ENCODE peak calls at places on chromosomes 13 and 19, in seven cellular contexts. P is neuronal stem cell; T is neural crest cell; V is H1; G is stimulated activated CD8-positive, alpha-beta memory T cell treated with anti-CD3 and anti-CD28 coated beads, Interleukin-2, amount 100 ng/mL, for 1 hour; C is endothelial cell; K is activated CD8-positive, alpha-beta memory T cell treated with anti-CD3 and anti-CD28 coated beads for 1 hour. B is an unnamed sample.
A peak's percentile ranks its signal among the peaks of the same experiment; 100 is the strongest.

GRCh38 chr13:23344923-23345322 is 88.6 kb downstream of the SACS start:
- DNase-seq in P (no peak), T (no peak), V (no peak), G (no peak), C (no peak), K (no peak), B (no peak)

GRCh38 chr19:1967087-1967608 is 26.2 kb downstream of the CSNK1G2 start:
- DNase-seq in P (no peak), T (no peak), V (no peak), G (no peak), C (no peak), K (peak; percentile 15), B (no peak)

GRCh38 chr13:105972811-105973590 is 562.5 kb downstream of the EFNB2 start:
- DNase-seq in P (no peak), T (no peak), V (no peak), G (no peak), C (no peak), K (no peak), B (no peak)

GRCh38 chr19:39843919-39844793 is 2.0 kb downstream of the FBL start:
- DNase-seq in P (no peak), T (no peak), V (no peak), G (no peak), C (peak; percentile 36), K (no peak), B (no peak)

GRCh38 chr19:31338069-31338767 is 11.0 kb downstream of the TSHZ3 start:
- DNase-seq in P (no peak), T (peak; percentile 48), V (peak; percentile 75), G (no peak), C (peak; percentile 68), K (no peak), B (no peak)

GRCh38 chr19:47032171-47032811 is 12.7 kb downstream of the NPAS1 start:
- DNase-seq in P (no peak), T (no peak), V (peak; percentile 90), G (peak; percentile 33), C (peak; percentile 64), K (no peak), B (no peak)

GRCh38 chr13:94657167-94657566 is 55.2 kb downstream of the SOX21 start:
- DNase-seq in P (no peak), T (no peak), V (no peak), G (no peak), C (no peak), K (no peak), B (no peak)

GRCh38 chr13:24614306-24615080 is 65.7 kb upstream of the ATP12A start:
- DNase-seq in P (no peak), T (no peak), V (no peak), G (no peak), C (no peak), K (no peak), B (no peak)

GRCh38 chr13:53042897-53043296 is 14.3 kb downstream of the OLFM4 start:
- DNase-seq in P (no peak), T (no peak), V (no peak), G (no peak), C (no peak), K (no peak), B (no peak)

GRCh38 chr13:96072392-96072791 is 17.5 kb upstream of the HS6ST3 start:
- DNase-seq in P (no peak), T (no peak), V (no peak), G (no peak), C (no peak), K (no peak), B (no peak)

GRCh38 chr13:112761701-112762689 is 72.2 kb downstream of the ATP11A start:
- DNase-seq in P (no peak), T (no peak), V (no peak), G (no peak), C (no peak), K (no peak), B (no peak)

GRCh38 chr19:5165697-5166019 is 175.0 kb downstream of the PTPRS start:
- DNase-seq in P (no peak), T (no peak), V (no peak), G (no peak), C (no peak), K (no peak), B (no peak)

GRCh38 chr13:50634339-50634738 is 209.2 kb downstream of the DLEU7 start:
- DNase-seq in P (no peak), T (no peak), V (no peak), G (no peak), C (no peak), K (no peak), B (no peak)

GRCh38 chr19:6610934-6611370 is 20.0 kb upstream of the CD70 start:
- DNase-seq in P (no peak), T (no peak), V (no peak), G (no peak), C (no peak), K (no peak), B (no peak)

GRCh38 chr19:1651548-1652394 is 644 bp downstream of the TCF3 start:
- DNase-seq in P (peak; percentile 42), T (no peak), V (no peak), G (no peak), C (peak; percentile 33), K (no peak), B (peak; percentile 52)

GRCh38 chr19:2345794-2346663 is 14.0 kb upstream of the TMPRSS9 start:
- DNase-seq in P (no peak), T (no peak), V (no peak), G (no peak), C (no peak), K (no peak), B (no peak)

GRCh38 chr13:111239754-111240670 is 80.4 kb upstream of the TEX29 start:
- DNase-seq in P (no peak), T (no peak), V (peak; percentile 29), G (no peak), C (no peak), K (no peak), B (no peak)

GRCh38 chr13:25783480-25784081 is 268.2 kb downstream of the SHISA2 start:
- DNase-seq in P (no peak), T (no peak), V (no peak), G (no peak), C (no peak), K (no peak), B (no peak)

GRCh38 chr13:79211377-79211776 is 194.7 kb downstream of the RBM26 start:
- DNase-seq in P (no peak), T (no peak), V (no peak), G (no peak), C (no peak), K (no peak), B (no peak)

GRCh38 chr13:21458457-21458815 is 667 bp downstream of the ZDHHC20 start:
- DNase-seq in P (no peak), T (peak; percentile 12), V (peak; percentile 62), G (peak; percentile 7), C (peak; percentile 28), K (peak; percentile 29), B (peak; percentile 39)

GRCh38 chr19:45564131-45564780 is 20.3 kb downstream of the OPA3 start:
- DNase-seq in P (no peak), T (no peak), V (peak; percentile 58), G (no peak), C (no peak), K (no peak), B (no peak)

GRCh38 chr13:110403315-110403714 is 96.2 kb downstream of the COL4A2 start:
- DNase-seq in P (no peak), T (no peak), V (no peak), G (no peak), C (no peak), K (no peak), B (no peak)

GRCh38 chr19:16582486-16583261 is 10.5 kb upstream of the SLC35E1 start:
- DNase-seq in P (no peak), T (no peak), V (no peak), G (no peak), C (no peak), K (no peak), B (no peak)

B was measured in KG1.